ENCODE peak calls at places on chromosomes 2 and 18, in five cellular contexts. P is WERI-Rb-1; V is NCI-H187; B is OCI-M1; N is activated effector memory CD4-positive, alpha-beta T cell treated with anti-CD3 and anti-CD28 coated beads, Interleukin-2, amount 50 U/mL, for 16 hours. H is an unnamed sample.

GRCh38 chr2:233053928-233054774 is 6.0 kb upstream of the INPP5D start:
- DNase-seq in P (peak), V (peak), B (peak), N (peak), H (peak)

GRCh38 chr2:156189143-156189542 is 143.4 kb downstream of the NR4A2 start:
- DNase-seq in P (no peak), V (no peak), B (no peak), N (no peak), H (no peak)

GRCh38 chr2:201901770-201902169 is 95.4 kb downstream of the CDK15 start:
- DNase-seq in P (no peak), V (no peak), B (peak), N (no peak), H (no peak)

GRCh38 chr2:192267484-192267883 is 72.8 kb upstream of the TMEFF2 start:
- DNase-seq in P (no peak), V (no peak), B (no peak), N (no peak), H (no peak)

GRCh38 chr2:237627463-237628321 is at the start of gene LRRFIP1:
- DNase-seq in P (peak), V (no peak), B (no peak), N (no peak), H (no peak)

GRCh38 chr18:48085781-48086487 is 155.5 kb upstream of the SMAD2 start:
- DNase-seq in P (no peak), V (no peak), B (no peak), N (no peak), H (peak)

GRCh38 chr2:63000801-63001200 is 49.8 kb upstream of the OTX1 start:
- DNase-seq in P (no peak), V (no peak), B (no peak), N (no peak), H (no peak)

GRCh38 chr2:175698076-175698475 is 304.0 kb downstream of the LNPK start:
- DNase-seq in P (no peak), V (no peak), B (no peak), N (no peak), H (no peak)

GRCh38 chr2:20434588-20435294 is 12.1 kb upstream of the RHOB start:
- DNase-seq in P (no peak), V (no peak), B (no peak), N (peak), H (peak)

GRCh38 chr2:105678346-105678745 is 66.4 kb upstream of the NCK2 start:
- DNase-seq in P (no peak), V (no peak), B (peak), N (no peak), H (no peak)

GRCh38 chr18:48455555-48456478 is 46.6 kb upstream of the ZBTB7C start:
- DNase-seq in P (no peak), V (no peak), B (peak), N (peak), H (no peak)

GRCh38 chr18:13338318-13338717 is 119.8 kb downstream of the LDLRAD4 start:
- DNase-seq in P (no peak), V (no peak), B (no peak), N (no peak), H (no peak)

GRCh38 chr2:184187421-184187971 is 410.8 kb upstream of the ZNF804A start:
- DNase-seq in P (no peak), V (no peak), B (no peak), N (no peak), H (no peak)

GRCh38 chr2:187982668-187983067 is 309.0 kb upstream of the GULP1 start:
- DNase-seq in P (no peak), V (no peak), B (peak), N (no peak), H (no peak)

GRCh38 chr18:8332286-8332685 is 277.0 kb upstream of the RAB12 start:
- DNase-seq in P (no peak), V (no peak), B (no peak), N (no peak), H (no peak)

GRCh38 chr2:112144966-112145365 is 6.8 kb downstream of the FBLN7 start:
- DNase-seq in P (no peak), V (no peak), B (no peak), N (no peak), H (no peak)

GRCh38 chr2:216031960-216032689 is 18.8 kb upstream of the MREG start:
- DNase-seq in P (no peak), V (no peak), B (no peak), N (no peak), H (no peak)

GRCh38 chr2:102703748-102704147 is 58.1 kb upstream of the TMEM182 start:
- DNase-seq in P (no peak), V (no peak), B (peak), N (no peak), H (peak)

GRCh38 chr2:133908171-133908570 is 339.9 kb upstream of the NCKAP5 start:
- DNase-seq in P (no peak), V (no peak), B (no peak), N (no peak), H (no peak)

GRCh38 chr2:159153463-159153862 is 133.0 kb downstream of the WDSUB1 start:
- DNase-seq in P (no peak), V (no peak), B (no peak), N (no peak), H (peak)

GRCh38 chr2:101125799-101126198 is 25.4 kb downstream of the TBC1D8 start:
- DNase-seq in P (no peak), V (no peak), B (no peak), N (no peak), H (no peak)

GRCh38 chr18:13635046-13635445 is 91.3 kb downstream of the FAM210A start:
- DNase-seq in P (no peak), V (no peak), B (no peak), N (no peak), H (no peak)

GRCh38 chr18:42471886-42472285 is 516.9 kb downstream of the PIK3C3 start:
- DNase-seq in P (no peak), V (no peak), B (no peak), N (no peak), H (no peak)

GRCh38 chr2:113212245-113213060 is 38.7 kb downstream of the PSD4 start:
- DNase-seq in P (no peak), V (no peak), B (no peak), N (no peak), H (no peak)

GRCh38 chr2:128466377-128467175 is 147.9 kb upstream of the HS6ST1 start:
- DNase-seq in P (no peak), V (no peak), B (peak), N (no peak), H (no peak)

GRCh38 chr2:134178109-134178877 is 75.6 kb upstream of the MGAT5 start:
- DNase-seq in P (peak), V (no peak), B (peak), N (no peak), H (no peak)

GRCh38 chr2:65182570-65182969 is 45.1 kb upstream of the ACTR2 start:
- DNase-seq in P (no peak), V (no peak), B (no peak), N (no peak), H (no peak)

GRCh38 chr2:223815186-223815883 is 22.0 kb downstream of the AP1S3 start:
- DNase-seq in P (no peak), V (no peak), B (no peak), N (no peak), H (no peak)

GRCh38 chr2:383888-384287 is 96.0 kb upstream of the ALKAL2 start:
- DNase-seq in P (no peak), V (no peak), B (no peak), N (no peak), H (no peak)

GRCh38 chr2:147045113-147045512 is 799.7 kb upstream of the ACVR2A start:
- DNase-seq in P (peak), V (no peak), B (peak), N (peak), H (no peak)

GRCh38 chr2:54455584-54456525 is at the start of gene SPTBN1:
- DNase-seq in P (peak), V (no peak), B (no peak), N (no peak), H (peak)

H was measured in Peyer's patch.